ENCODE peak calls at places on chromosomes 12 and 14, in nine cellular contexts. Q is AG10803, X is ovary, J is AG09309, T is AG04450, K is glutamatergic neuron, R is fibroblast of mammary gland, N is pancreas, Y is testis. Z is an unnamed sample.

GRCh38 chr14:48814562-48814961 is 771.6 kb downstream of the RPS29 start:
- DNase-seq in Q (no peak), X (no peak), J (no peak), T (no peak), K (no peak), R (no peak), N (no peak), Y (no peak), Z (no peak)

GRCh38 chr12:11762723-11763326 is 113.4 kb downstream of the ETV6 start:
- DNase-seq in Q (peak), X (no peak), J (no peak), T (no peak), K (no peak), R (no peak), N (no peak), Y (no peak), Z (no peak)

GRCh38 chr12:24948452-24948815 is 467 bp downstream of the BCAT1 start:
- DNase-seq in Q (peak), X (no peak), J (no peak), T (no peak), K (no peak), R (peak), N (no peak), Y (no peak), Z (peak)

GRCh38 chr14:68210729-68211299 is 391.2 kb downstream of the RAD51B start:
- DNase-seq in Q (peak), X (no peak), J (peak), T (peak), K (no peak), R (peak), N (no peak), Y (no peak), Z (no peak)

GRCh38 chr12:77569876-77570275 is 260.8 kb upstream of the NAV3 start:
- DNase-seq in Q (no peak), X (no peak), J (no peak), T (no peak), K (no peak), R (no peak), N (no peak), Y (no peak), Z (no peak)

GRCh38 chr14:98959410-98959809 is 312.6 kb downstream of the BCL11B start:
- DNase-seq in Q (no peak), X (no peak), J (no peak), T (no peak), K (no peak), R (no peak), N (no peak), Y (no peak), Z (no peak)

GRCh38 chr12:118102070-118102469 is 1.7 kb downstream of the VSIG10 start:
- DNase-seq in Q (peak), X (no peak), J (no peak), T (no peak), K (no peak), R (no peak), N (no peak), Y (no peak), Z (peak)

GRCh38 chr12:22083167-22083566 is 37.1 kb downstream of the CMAS start:
- DNase-seq in Q (peak), X (no peak), J (no peak), T (no peak), K (no peak), R (peak), N (no peak), Y (no peak), Z (no peak)

GRCh38 chr14:88791629-88792571 is 853 bp downstream of the EML5 start:
- DNase-seq in Q (no peak), X (peak), J (no peak), T (no peak), K (peak), R (no peak), N (peak), Y (peak), Z (peak)

DNA sequence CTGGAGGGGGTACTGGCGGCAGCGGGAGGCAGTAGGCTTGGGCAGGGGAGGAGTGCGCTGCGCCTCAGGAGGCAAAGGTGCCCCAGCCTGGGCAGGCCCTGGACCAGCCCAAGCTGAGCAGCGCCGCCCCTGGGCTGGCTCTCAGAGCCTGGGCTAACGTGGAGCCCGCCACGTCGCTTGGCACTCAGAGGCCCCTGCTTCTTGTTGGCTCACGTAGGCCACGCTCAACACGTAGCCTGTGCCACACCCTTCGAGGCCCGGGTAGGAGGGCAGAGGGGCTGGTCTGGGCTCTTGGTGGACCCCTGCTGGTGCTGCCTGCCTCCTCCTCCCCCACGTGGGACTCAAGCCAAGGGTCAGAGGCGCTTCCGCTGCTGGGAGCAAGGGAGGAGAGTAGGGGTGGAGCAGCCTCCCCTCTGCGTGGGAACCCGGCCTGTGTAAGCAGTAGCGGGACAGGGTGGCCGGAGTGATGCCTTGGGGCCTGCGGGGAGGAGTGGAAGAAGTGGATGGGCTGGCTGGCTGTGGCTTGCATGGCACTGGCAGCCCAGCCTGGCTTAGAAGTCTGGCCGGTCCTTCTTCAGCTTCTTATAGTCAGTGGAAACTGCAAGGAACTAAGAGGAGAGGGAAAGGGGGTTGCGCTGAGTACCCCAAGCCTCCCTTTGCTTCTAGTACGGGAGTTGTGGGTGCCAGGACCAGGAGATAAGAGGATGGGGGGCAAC is 5.7 kb downstream of the SHMT2 start:
- DNase-seq in Q (no peak), X (no peak), J (no peak), T (no peak), K (no peak), R (no peak), N (peak), Y (no peak), Z (no peak)
- TF ChIP-seq CTCF in Q (no peak), X (no peak), J (no peak), T (no peak), K (no peak), R (no peak), N (no peak), Y (no peak), Z (no peak)

DNA sequence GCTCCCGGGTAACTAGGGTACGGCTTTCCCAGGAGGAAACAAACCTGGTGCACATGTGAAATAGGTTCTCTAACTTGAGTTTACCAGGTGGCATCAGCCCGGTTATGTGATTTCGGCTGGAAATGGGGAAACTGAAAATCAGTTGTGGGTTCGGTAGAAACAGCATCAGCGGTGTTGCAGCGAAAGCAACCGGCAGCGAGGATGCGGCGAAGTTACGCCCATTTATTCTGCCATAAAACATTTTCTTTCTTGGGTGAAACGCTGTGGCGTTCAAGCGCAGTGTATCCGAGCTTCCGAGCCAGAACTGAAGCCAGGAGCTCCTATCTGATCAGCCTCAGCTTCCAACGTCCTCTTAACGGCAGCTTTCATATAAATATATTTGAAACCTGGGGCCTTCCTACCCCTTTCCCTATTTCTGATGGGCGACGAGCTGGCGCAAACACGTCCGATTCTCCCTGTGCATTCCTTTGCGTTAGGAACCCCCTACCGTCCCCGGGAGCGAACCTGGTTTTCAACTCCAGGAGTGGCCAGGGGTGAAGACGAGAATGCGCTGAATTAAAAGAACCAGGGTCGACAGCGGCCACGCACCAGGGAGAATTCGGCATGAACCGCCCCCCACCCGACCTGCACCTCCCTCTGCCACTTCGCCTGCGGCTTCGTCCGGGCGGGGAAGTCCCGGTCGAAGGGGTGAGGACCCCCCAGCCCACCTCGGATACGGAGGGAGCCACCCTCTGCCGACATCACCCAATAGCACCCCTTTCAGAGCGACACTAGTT is 1.6 kb downstream of the DPF3 start:
- DNase-seq in Q (no peak), X (peak), J (no peak), T (no peak), K (peak), R (peak), N (peak), Y (peak), Z (peak)
- TF ChIP-seq CTCF in Q (peak), X (no peak), J (no peak), T (peak), K (no peak), R (no peak), N (no peak), Y (no peak), Z (no peak)

GRCh38 chr14:58772814-58773620 is 135.3 kb downstream of the DACT1 start:
- DNase-seq in Q (no peak), X (no peak), J (no peak), T (no peak), K (peak), R (no peak), N (no peak), Y (no peak), Z (no peak)

GRCh38 chr14:58772061-58772604 is 134.4 kb downstream of the DACT1 start:
- DNase-seq in Q (no peak), X (no peak), J (no peak), T (no peak), K (no peak), R (no peak), N (no peak), Y (no peak), Z (no peak)

GRCh38 chr14:58777541-58777979 is 139.8 kb downstream of the DACT1 start:
- DNase-seq in Q (no peak), X (no peak), J (no peak), T (no peak), K (no peak), R (no peak), N (no peak), Y (no peak), Z (no peak)

GRCh38 chr14:58776516-58776915 is 138.8 kb downstream of the DACT1 start:
- DNase-seq in Q (no peak), X (no peak), J (no peak), T (no peak), K (no peak), R (no peak), N (no peak), Y (no peak), Z (no peak)

DNA sequence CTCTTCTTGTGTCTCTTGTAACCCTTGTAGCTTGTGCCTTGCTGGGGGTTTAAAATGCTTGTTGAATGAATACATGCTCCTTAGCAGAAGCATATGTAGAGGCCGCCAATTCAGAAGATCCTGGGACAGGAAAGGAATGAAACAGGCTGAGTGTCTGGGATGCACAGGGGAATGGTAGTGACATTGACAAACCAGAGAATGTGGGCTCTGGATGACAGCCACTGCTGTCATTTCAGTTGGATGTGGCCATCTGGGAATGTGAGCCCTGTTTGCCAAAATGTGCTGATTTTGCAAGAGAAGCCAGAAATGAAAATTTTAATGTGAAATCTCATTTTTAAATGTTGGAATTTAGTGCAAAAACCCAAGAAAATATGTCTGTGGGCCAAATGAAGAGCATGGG is 136.8 kb downstream of the DACT1 start:
- DNase-seq in Q (peak), X (no peak), J (no peak), T (no peak), K (no peak), R (no peak), N (no peak), Y (no peak), Z (no peak)
- TF ChIP-seq CTCF in Q (no peak), X (no peak), J (no peak), T (no peak), K (no peak), R (no peak), N (no peak), Y (no peak), Z (no peak)

GRCh38 chr12:9103050-9103854 is 12.5 kb downstream of the A2M start:
- DNase-seq in Q (no peak), X (no peak), J (no peak), T (no peak), K (no peak), R (no peak), N (no peak), Y (no peak), Z (no peak)
- TF ChIP-seq CTCF in Q (no peak), X (no peak), J (no peak), T (no peak), K (no peak), R (no peak), N (no peak), Y (no peak), Z (no peak)

GRCh38 chr12:99619389-99620158 is 28.0 kb upstream of the GARIN6 start:
- DNase-seq in Q (peak), X (no peak), J (peak), T (peak), K (peak), R (peak), N (no peak), Y (peak), Z (no peak)
- TF ChIP-seq CTCF in Q (peak), X (no peak), J (peak), T (peak), K (peak), R (peak), N (no peak), Y (peak), Z (peak)

Z was measured in endothelial cell.